ENCODE peak calls at places on chromosomes 11 and 22, in seven cellular contexts. B is coronary artery, A is thoracic aorta, S is heart right ventricle, D is astrocyte of the cerebellum, Z is lower leg skin, E is IMR-90. X is an unnamed sample.

GRCh38 chr11:63445720-63446119 is 45.2 kb downstream of the PLAAT5 start:
- DNase-seq in A (no peak), E (peak; percentile 42), S (no peak), B (no peak), Z (no peak), D (no peak), X (peak; percentile 16)

GRCh38 chr22:50274311-50274710 is 4.1 kb upstream of the MAPK11 start:
- DNase-seq in E (peak; percentile 54), Z (no peak), D (no peak), S (peak; percentile 48), B (no peak), A (no peak), X (peak; percentile 59)

GRCh38 chr11:63915961-63916836 is 765 bp downstream of the RCOR2 start:
- DNase-seq in E (no peak), D (no peak), S (peak; percentile 66), A (no peak), B (no peak), Z (no peak), X (peak; percentile 16)

GRCh38 chr11:1192741-1193325 is 30.0 kb upstream of the MUC5B start:
- DNase-seq in A (no peak), Z (no peak), E (no peak), D (no peak), S (no peak), B (peak; percentile 59), X (no peak)

GRCh38 chr22:27987557-27987956 is 68.5 kb upstream of the PITPNB start:
- DNase-seq in E (peak; percentile 93), B (peak; percentile 43), A (no peak), Z (no peak), D (peak; percentile 74), S (no peak), X (peak; percentile 19)

GRCh38 chr11:47560431-47560830 is 5.0 kb upstream of the PTPMT1 start:
- DNase-seq in A (no peak), Z (no peak), E (peak; percentile 44), D (no peak), B (no peak), S (no peak), X (no peak)

GRCh38 chr11:105466582-105467228 is 143.2 kb upstream of the GRIA4 start:
- DNase-seq in E (peak; percentile 85), A (no peak), B (no peak), Z (no peak), D (peak; percentile 39), S (no peak), X (peak; percentile 14)

GRCh38 chr11:80285076-80285790 is 844.4 kb upstream of the TENM4 start:
- DNase-seq in E (peak; percentile 47), B (no peak), D (peak; percentile 59), Z (no peak), S (no peak), A (no peak), X (no peak)

GRCh38 chr11:69113646-69114340 is 41.9 kb upstream of the SMIM38 start:
- DNase-seq in D (no peak), A (no peak), Z (no peak), B (no peak), E (no peak), S (no peak), X (no peak)

GRCh38 chr11:1854132-1854948 is 1.5 kb downstream of the LSP1 start:
- DNase-seq in B (no peak), E (no peak), A (no peak), S (no peak), D (no peak), Z (no peak), X (no peak)

GRCh38 chr11:130555251-130555841 is 106.9 kb downstream of the ADAMTS15 start:
- DNase-seq in E (no peak), D (no peak), S (no peak), Z (peak; percentile 49), A (no peak), B (no peak), X (peak; percentile 68)

GRCh38 chr11:94129505-94130335 is 1.1 kb downstream of the PANX1 start:
- DNase-seq in E (peak; percentile 39), D (no peak), Z (peak; percentile 56), S (no peak), B (no peak), A (no peak), X (no peak)

GRCh38 chr22:31829505-31829904 is 75.7 kb downstream of the DEPDC5 start:
- DNase-seq in S (no peak), E (peak; percentile 97), D (peak; percentile 74), A (no peak), B (no peak), Z (no peak), X (peak; percentile 90)

GRCh38 chr11:107549253-107549953 is 16.1 kb downstream of the ALKBH8 start:
- DNase-seq in S (no peak), E (peak; percentile 51), B (no peak), Z (no peak), D (peak; percentile 27), A (no peak), X (peak; percentile 71)

GRCh38 chr11:128603003-128603715 is 15.8 kb upstream of the ETS1 start:
- DNase-seq in E (no peak), D (no peak), Z (no peak), A (no peak), S (no peak), B (no peak), X (no peak)

GRCh38 chr11:62461740-62462522 is 43.1 kb downstream of the SCGB1A1 start:
- DNase-seq in S (no peak), A (no peak), D (no peak), E (peak; percentile 38), Z (peak; percentile 68), B (no peak), X (peak; percentile 83)

GRCh38 chr11:32178692-32179091 is 87.8 kb downstream of the RCN1 start:
- DNase-seq in E (no peak), B (peak; percentile 50), Z (no peak), D (no peak), S (no peak), A (no peak), X (no peak)

GRCh38 chr11:122910775-122911174 is 28.2 kb downstream of the JHY start:
- DNase-seq in E (peak; percentile 38), S (no peak), Z (no peak), B (no peak), A (no peak), D (no peak), X (peak; percentile 67)

GRCh38 chr11:87228820-87229219 is 191.1 kb downstream of the TMEM135 start:
- DNase-seq in E (no peak), B (no peak), D (no peak), A (no peak), S (no peak), Z (no peak), X (no peak)

GRCh38 chr11:9982796-9983579 is 311.0 kb downstream of the SBF2 start:
- DNase-seq in Z (no peak), A (no peak), E (peak; percentile 40), S (no peak), D (peak; percentile 19), B (no peak), X (peak; percentile 19)

GRCh38 chr22:27719535-27720227 is 81.9 kb downstream of the MN1 start:
- DNase-seq in B (no peak), A (no peak), Z (peak; percentile 89), S (no peak), E (peak; percentile 16), D (no peak), X (peak; percentile 82)

GRCh38 chr11:73324116-73324515 is 16.0 kb downstream of the ARHGEF17 start:
- DNase-seq in Z (no peak), A (no peak), B (no peak), S (no peak), D (no peak), E (no peak), X (no peak)
- H3K4me3 ChIP-seq in Z (no peak overlapping the region), A (peak overlapping the region; percentile 32), B (peak overlapping the region; percentile 54), S (no peak overlapping the region), D (no peak overlapping the region), E (no peak overlapping the region), X (no peak overlapping the region)

DNA sequence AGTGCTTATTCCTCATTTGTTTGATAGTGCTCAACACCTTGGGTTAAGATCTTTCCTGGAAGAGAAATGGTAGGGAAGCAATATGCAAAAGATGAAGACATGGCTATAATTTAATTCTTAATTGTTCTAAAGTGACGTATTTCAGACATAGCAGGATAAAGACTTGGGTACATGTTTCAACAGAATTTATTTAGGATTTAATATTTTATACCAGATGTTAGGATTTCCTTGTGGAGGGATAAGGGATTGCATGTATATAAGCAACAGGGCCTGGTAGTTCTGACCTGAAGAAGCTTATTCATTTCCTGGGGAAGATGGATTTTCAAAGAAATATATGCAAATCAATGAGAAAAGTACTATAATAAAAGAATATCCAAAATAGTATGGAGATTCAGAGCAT is 163.8 kb downstream of the FAT3 start:
- DNase-seq in Z (no peak), A (no peak), D (no peak), E (no peak), B (no peak), S (no peak), X (no peak)
- TF ChIP-seq CTCF in Z (no peak), A (peak; percentile 19), D (peak; percentile 15), E (no peak), B (no peak), S (no peak), X (peak; percentile 22)

DNA sequence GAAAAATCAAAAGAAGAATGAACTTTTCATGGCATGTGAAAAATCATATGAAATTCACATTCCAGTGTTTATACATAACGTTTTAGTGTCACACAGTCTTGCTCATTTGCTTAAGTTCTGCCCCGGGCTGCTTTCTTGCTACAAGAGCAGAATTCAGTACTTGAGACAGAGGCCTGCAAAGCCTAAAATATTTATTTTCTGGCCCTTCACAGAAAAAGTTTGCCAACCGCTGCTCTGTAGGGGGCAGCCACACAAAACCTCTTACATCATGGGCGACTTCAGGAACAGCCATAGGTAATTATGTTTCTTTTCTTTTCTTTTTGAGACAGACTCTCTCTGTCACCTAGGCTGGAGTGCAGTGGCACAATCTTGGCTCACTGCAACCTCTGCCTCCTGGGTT is 1.0 kb upstream of the ATG2A start:
- DNase-seq in D (peak; percentile 53), E (peak; percentile 70), A (no peak), B (no peak), S (no peak), Z (no peak), X (peak; percentile 65)
- H3K4me3 ChIP-seq in D (peak overlapping the region; percentile 75), E (peak overlapping the region; percentile 41), A (peak overlapping the region; percentile 79), B (peak overlapping the region; percentile 89), S (peak overlapping the region; percentile 43), Z (no peak overlapping the region), X (peak overlapping the region; percentile 59)

DNA sequence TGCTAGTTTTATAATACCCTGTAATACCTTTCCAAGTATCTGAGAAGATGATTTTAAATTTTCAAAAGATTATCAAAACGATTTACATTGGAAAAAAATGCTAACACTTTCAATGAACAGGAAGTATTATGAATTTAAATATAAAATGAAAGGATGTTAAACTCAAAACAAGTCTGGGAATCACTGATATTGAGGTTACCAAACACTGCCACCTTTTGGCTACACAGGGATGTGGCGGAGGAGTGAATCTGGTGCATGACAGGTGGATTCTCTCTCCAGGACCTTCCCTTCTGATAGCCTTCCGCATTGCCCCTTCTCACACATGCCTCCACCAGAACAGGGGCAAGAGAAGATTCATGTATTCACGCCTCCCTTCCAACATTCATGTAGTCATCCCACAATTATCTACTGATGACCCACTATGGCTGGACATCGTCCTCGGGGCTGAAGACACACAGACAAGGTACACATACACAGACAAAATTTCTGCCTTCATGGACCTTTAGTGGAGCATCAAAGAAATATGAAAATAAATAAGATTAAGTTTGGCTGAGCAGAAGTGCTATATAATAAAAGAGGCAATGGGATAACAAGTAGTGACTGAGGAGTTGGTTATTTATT is 34.7 kb downstream of the ATG16L2 start:
- DNase-seq in B (no peak), S (no peak), A (no peak), D (no peak), E (peak; percentile 60), Z (no peak), X (peak; percentile 51)
- TF ChIP-seq CTCF in B (peak; percentile 72), S (peak; percentile 44), A (peak; percentile 53), D (peak; percentile 77), E (peak; percentile 62), Z (no peak), X (peak; percentile 70)

GRCh38 chr11:6747097-6747662 is 24.6 kb downstream of the OR2AG2 start:
- DNase-seq in B (no peak), D (no peak), A (no peak), S (no peak), Z (no peak), E (no peak), X (no peak)
- H3K4me3 ChIP-seq in B (no peak overlapping the region), D (no peak overlapping the region), A (no peak overlapping the region), S (no peak overlapping the region), Z (no peak overlapping the region), E (no peak overlapping the region), X (no peak overlapping the region)